ENCODE peak calls at places on chromosome 7, in eight cellular contexts. One of them, this sample, is unnamed.

GRCh38 chr7:41540601-41541000 is 162.3 kb downstream of the INHBA start:
- DNase-seq in DMS153: no peak
- DNase-seq in T-helper 1 cell: no peak
- DNase-seq in stimulated activated CD4-positive, alpha-beta T cell treated with anti-CD3 and anti-CD28 coated beads, Interleukin-4, amount 100 ng/mL, for 24 hours: no peak
- DNase-seq in small intestine: no peak
- DNase-seq in glomerular endothelial cell: no peak
- DNase-seq in M059J: no peak
- DNase-seq in right lobe of liver: no peak
- DNase-seq in this sample: no peak

GRCh38 chr7:36844374-36844773 is 120.1 kb upstream of the AOAH start:
- DNase-seq in DMS153: no peak
- DNase-seq in T-helper 1 cell: no peak
- DNase-seq in stimulated activated CD4-positive, alpha-beta T cell treated with anti-CD3 and anti-CD28 coated beads, Interleukin-4, amount 100 ng/mL, for 24 hours: no peak
- DNase-seq in small intestine: no peak
- DNase-seq in glomerular endothelial cell: no peak
- DNase-seq in M059J: no peak
- DNase-seq in right lobe of liver: no peak
- DNase-seq in this sample: no peak

GRCh38 chr7:99562832-99563231 is 4.4 kb downstream of the ZNF655 start:
- DNase-seq in DMS153: no peak
- DNase-seq in T-helper 1 cell: no peak
- DNase-seq in stimulated activated CD4-positive, alpha-beta T cell treated with anti-CD3 and anti-CD28 coated beads, Interleukin-4, amount 100 ng/mL, for 24 hours: peak
- DNase-seq in small intestine: peak
- DNase-seq in glomerular endothelial cell: peak
- DNase-seq in M059J: peak
- DNase-seq in right lobe of liver: no peak
- DNase-seq in this sample: peak

GRCh38 chr7:44279731-44280505 is 45.5 kb downstream of the CAMK2B start:
- DNase-seq in DMS153: no peak
- DNase-seq in T-helper 1 cell: peak
- DNase-seq in stimulated activated CD4-positive, alpha-beta T cell treated with anti-CD3 and anti-CD28 coated beads, Interleukin-4, amount 100 ng/mL, for 24 hours: no peak
- DNase-seq in small intestine: no peak
- DNase-seq in glomerular endothelial cell: no peak
- DNase-seq in M059J: no peak
- DNase-seq in right lobe of liver: peak
- DNase-seq in this sample: no peak

GRCh38 chr7:116984917-116985316 is 31.6 kb downstream of the ST7 start:
- DNase-seq in DMS153: no peak
- DNase-seq in T-helper 1 cell: no peak
- DNase-seq in stimulated activated CD4-positive, alpha-beta T cell treated with anti-CD3 and anti-CD28 coated beads, Interleukin-4, amount 100 ng/mL, for 24 hours: no peak
- DNase-seq in small intestine: peak
- DNase-seq in glomerular endothelial cell: no peak
- DNase-seq in M059J: peak
- DNase-seq in right lobe of liver: no peak
- DNase-seq in this sample: no peak

GRCh38 chr7:5276611-5277010 is 6.1 kb upstream of the SLC29A4 start:
- DNase-seq in DMS153: no peak
- DNase-seq in T-helper 1 cell: no peak
- DNase-seq in stimulated activated CD4-positive, alpha-beta T cell treated with anti-CD3 and anti-CD28 coated beads, Interleukin-4, amount 100 ng/mL, for 24 hours: no peak
- DNase-seq in small intestine: no peak
- DNase-seq in glomerular endothelial cell: no peak
- DNase-seq in M059J: no peak
- DNase-seq in right lobe of liver: no peak
- DNase-seq in this sample: no peak

GRCh38 chr7:108239501-108240225 is 109.5 kb upstream of the LAMB4 start:
- DNase-seq in DMS153: no peak
- DNase-seq in T-helper 1 cell: no peak
- DNase-seq in stimulated activated CD4-positive, alpha-beta T cell treated with anti-CD3 and anti-CD28 coated beads, Interleukin-4, amount 100 ng/mL, for 24 hours: no peak
- DNase-seq in small intestine: no peak
- DNase-seq in glomerular endothelial cell: no peak
- DNase-seq in M059J: no peak
- DNase-seq in right lobe of liver: no peak
- DNase-seq in this sample: no peak

GRCh38 chr7:156527458-156527890 is 113.1 kb upstream of the RNF32 start:
- DNase-seq in DMS153: no peak
- DNase-seq in T-helper 1 cell: no peak
- DNase-seq in stimulated activated CD4-positive, alpha-beta T cell treated with anti-CD3 and anti-CD28 coated beads, Interleukin-4, amount 100 ng/mL, for 24 hours: no peak
- DNase-seq in small intestine: peak
- DNase-seq in glomerular endothelial cell: no peak
- DNase-seq in M059J: no peak
- DNase-seq in right lobe of liver: peak
- DNase-seq in this sample: no peak

GRCh38 chr7:82464372-82464771 is 20.8 kb upstream of the CACNA2D1 start:
- DNase-seq in DMS153: no peak
- DNase-seq in T-helper 1 cell: no peak
- DNase-seq in stimulated activated CD4-positive, alpha-beta T cell treated with anti-CD3 and anti-CD28 coated beads, Interleukin-4, amount 100 ng/mL, for 24 hours: no peak
- DNase-seq in small intestine: no peak
- DNase-seq in glomerular endothelial cell: no peak
- DNase-seq in M059J: no peak
- DNase-seq in right lobe of liver: no peak
- DNase-seq in this sample: no peak

GRCh38 chr7:33157781-33158180 is 28.4 kb downstream of the BBS9 start:
- DNase-seq in DMS153: no peak
- DNase-seq in T-helper 1 cell: no peak
- DNase-seq in stimulated activated CD4-positive, alpha-beta T cell treated with anti-CD3 and anti-CD28 coated beads, Interleukin-4, amount 100 ng/mL, for 24 hours: no peak
- DNase-seq in small intestine: no peak
- DNase-seq in glomerular endothelial cell: no peak
- DNase-seq in M059J: no peak
- DNase-seq in right lobe of liver: no peak
- DNase-seq in this sample: no peak

GRCh38 chr7:65390588-65390987 is 16.9 kb downstream of the ZNF92 start:
- DNase-seq in DMS153: no peak
- DNase-seq in T-helper 1 cell: no peak
- DNase-seq in stimulated activated CD4-positive, alpha-beta T cell treated with anti-CD3 and anti-CD28 coated beads, Interleukin-4, amount 100 ng/mL, for 24 hours: no peak
- DNase-seq in small intestine: no peak
- DNase-seq in glomerular endothelial cell: no peak
- DNase-seq in M059J: peak
- DNase-seq in right lobe of liver: no peak
- DNase-seq in this sample: no peak

GRCh38 chr7:131154380-131154779 is 173.3 kb upstream of the MKLN1 start:
- DNase-seq in DMS153: no peak
- DNase-seq in T-helper 1 cell: no peak
- DNase-seq in stimulated activated CD4-positive, alpha-beta T cell treated with anti-CD3 and anti-CD28 coated beads, Interleukin-4, amount 100 ng/mL, for 24 hours: no peak
- DNase-seq in small intestine: no peak
- DNase-seq in glomerular endothelial cell: no peak
- DNase-seq in M059J: no peak
- DNase-seq in right lobe of liver: no peak
- DNase-seq in this sample: no peak

GRCh38 chr7:39540320-39540719 is 25.9 kb upstream of the YAE1 start:
- DNase-seq in DMS153: peak
- DNase-seq in T-helper 1 cell: no peak
- DNase-seq in stimulated activated CD4-positive, alpha-beta T cell treated with anti-CD3 and anti-CD28 coated beads, Interleukin-4, amount 100 ng/mL, for 24 hours: no peak
- DNase-seq in small intestine: peak
- DNase-seq in glomerular endothelial cell: no peak
- DNase-seq in M059J: no peak
- DNase-seq in right lobe of liver: no peak
- DNase-seq in this sample: no peak

GRCh38 chr7:82288769-82289535 is 154.6 kb downstream of the CACNA2D1 start:
- DNase-seq in DMS153: peak
- DNase-seq in T-helper 1 cell: no peak
- DNase-seq in stimulated activated CD4-positive, alpha-beta T cell treated with anti-CD3 and anti-CD28 coated beads, Interleukin-4, amount 100 ng/mL, for 24 hours: no peak
- DNase-seq in small intestine: peak
- DNase-seq in glomerular endothelial cell: no peak
- DNase-seq in M059J: no peak
- DNase-seq in right lobe of liver: no peak
- DNase-seq in this sample: no peak

GRCh38 chr7:1368682-1369571 is 90.3 kb downstream of the MICALL2 start:
- DNase-seq in DMS153: peak
- DNase-seq in T-helper 1 cell: no peak
- DNase-seq in stimulated activated CD4-positive, alpha-beta T cell treated with anti-CD3 and anti-CD28 coated beads, Interleukin-4, amount 100 ng/mL, for 24 hours: peak
- DNase-seq in small intestine: no peak
- DNase-seq in glomerular endothelial cell: no peak
- DNase-seq in M059J: peak
- DNase-seq in right lobe of liver: no peak
- DNase-seq in this sample: no peak

GRCh38 chr7:112202819-112203218 is 3.4 kb downstream of the DOCK4 start:
- DNase-seq in DMS153: no peak
- DNase-seq in T-helper 1 cell: no peak
- DNase-seq in stimulated activated CD4-positive, alpha-beta T cell treated with anti-CD3 and anti-CD28 coated beads, Interleukin-4, amount 100 ng/mL, for 24 hours: peak
- DNase-seq in small intestine: peak
- DNase-seq in glomerular endothelial cell: no peak
- DNase-seq in M059J: no peak
- DNase-seq in right lobe of liver: peak
- DNase-seq in this sample: no peak

GRCh38 chr7:141073173-141073640 is 657 bp upstream of the TMEM178B start:
- DNase-seq in DMS153: no peak
- DNase-seq in T-helper 1 cell: no peak
- DNase-seq in stimulated activated CD4-positive, alpha-beta T cell treated with anti-CD3 and anti-CD28 coated beads, Interleukin-4, amount 100 ng/mL, for 24 hours: no peak
- DNase-seq in small intestine: no peak
- DNase-seq in glomerular endothelial cell: no peak
- DNase-seq in M059J: peak
- DNase-seq in right lobe of liver: no peak
- DNase-seq in this sample: no peak

GRCh38 chr7:136931169-136931867 is 62.9 kb downstream of the CHRM2 start:
- DNase-seq in DMS153: no peak
- DNase-seq in T-helper 1 cell: no peak
- DNase-seq in stimulated activated CD4-positive, alpha-beta T cell treated with anti-CD3 and anti-CD28 coated beads, Interleukin-4, amount 100 ng/mL, for 24 hours: no peak
- DNase-seq in small intestine: no peak
- DNase-seq in glomerular endothelial cell: no peak
- DNase-seq in M059J: no peak
- DNase-seq in right lobe of liver: no peak
- DNase-seq in this sample: no peak

GRCh38 chr7:16695621-16696237 is 49.7 kb downstream of the BZW2 start:
- DNase-seq in DMS153: peak
- DNase-seq in T-helper 1 cell: no peak
- DNase-seq in stimulated activated CD4-positive, alpha-beta T cell treated with anti-CD3 and anti-CD28 coated beads, Interleukin-4, amount 100 ng/mL, for 24 hours: no peak
- DNase-seq in small intestine: peak
- DNase-seq in glomerular endothelial cell: peak
- DNase-seq in M059J: peak
- DNase-seq in right lobe of liver: no peak
- DNase-seq in this sample: peak

GRCh38 chr7:138212314-138212713 is 136.1 kb downstream of the AKR1D1 start:
- DNase-seq in DMS153: no peak
- DNase-seq in T-helper 1 cell: no peak
- DNase-seq in stimulated activated CD4-positive, alpha-beta T cell treated with anti-CD3 and anti-CD28 coated beads, Interleukin-4, amount 100 ng/mL, for 24 hours: no peak
- DNase-seq in small intestine: peak
- DNase-seq in glomerular endothelial cell: no peak
- DNase-seq in M059J: no peak
- DNase-seq in right lobe of liver: no peak
- DNase-seq in this sample: no peak

GRCh38 chr7:30923009-30923773 is 11.5 kb downstream of the AQP1 start:
- DNase-seq in DMS153: no peak
- DNase-seq in T-helper 1 cell: peak
- DNase-seq in stimulated activated CD4-positive, alpha-beta T cell treated with anti-CD3 and anti-CD28 coated beads, Interleukin-4, amount 100 ng/mL, for 24 hours: no peak
- DNase-seq in small intestine: no peak
- DNase-seq in glomerular endothelial cell: no peak
- DNase-seq in M059J: no peak
- DNase-seq in right lobe of liver: peak
- DNase-seq in this sample: no peak

GRCh38 chr7:1225462-1226154 is 7.1 kb upstream of the UNCX start:
- DNase-seq in DMS153: no peak
- DNase-seq in T-helper 1 cell: no peak
- DNase-seq in stimulated activated CD4-positive, alpha-beta T cell treated with anti-CD3 and anti-CD28 coated beads, Interleukin-4, amount 100 ng/mL, for 24 hours: peak
- DNase-seq in small intestine: no peak
- DNase-seq in glomerular endothelial cell: no peak
- DNase-seq in M059J: no peak
- DNase-seq in right lobe of liver: no peak
- DNase-seq in this sample: no peak

GRCh38 chr7:157686285-157686894 is 349.6 kb downstream of the DNAJB6 start:
- DNase-seq in DMS153: no peak
- DNase-seq in T-helper 1 cell: no peak
- DNase-seq in stimulated activated CD4-positive, alpha-beta T cell treated with anti-CD3 and anti-CD28 coated beads, Interleukin-4, amount 100 ng/mL, for 24 hours: no peak
- DNase-seq in small intestine: no peak
- DNase-seq in glomerular endothelial cell: no peak
- DNase-seq in M059J: no peak
- DNase-seq in right lobe of liver: no peak
- DNase-seq in this sample: no peak

GRCh38 chr7:5296627-5297226 is 14.0 kb downstream of the SLC29A4 start:
- DNase-seq in DMS153: no peak
- DNase-seq in T-helper 1 cell: peak
- DNase-seq in stimulated activated CD4-positive, alpha-beta T cell treated with anti-CD3 and anti-CD28 coated beads, Interleukin-4, amount 100 ng/mL, for 24 hours: peak
- DNase-seq in small intestine: no peak
- DNase-seq in glomerular endothelial cell: no peak
- DNase-seq in M059J: no peak
- DNase-seq in right lobe of liver: no peak
- DNase-seq in this sample: no peak

This sample was measured in Panc1.